ENCODE peak calls at places on chromosomes 13 and 19, in ten cellular contexts. P is mesendoderm; G is psoas muscle; D is naive thymus-derived CD4-positive, alpha-beta T cell; O is uterus; X is lung; M is neuronal stem cell; Q is left ventricle myocardium inferior; T is trophoblast cell; K is vagina. U is an unnamed sample.

GRCh38 chr19:15195381-15195964 is 5.3 kb downstream of the NOTCH3 start:
- DNase-seq in P (peak; percentile 82), G (peak; percentile 77), D (no peak), O (peak; percentile 53), X (peak; percentile 74), M (peak; percentile 78), Q (peak; percentile 39), T (peak; percentile 69), K (no peak), U (peak; percentile 88)

GRCh38 chr19:29596885-29597525 is 9.1 kb upstream of the POP4 start:
- DNase-seq in P (peak; percentile 32), G (no peak), D (no peak), O (no peak), X (no peak), M (peak; percentile 20), Q (no peak), T (no peak), K (no peak), U (no peak)

GRCh38 chr13:22837980-22838615 is 342.7 kb upstream of the SGCG start:
- DNase-seq in P (no peak), G (no peak), D (no peak), O (no peak), X (no peak), M (no peak), Q (no peak), T (no peak), K (no peak), U (no peak)

GRCh38 chr13:24684600-24684998 is 4.4 kb downstream of the ATP12A start:
- DNase-seq in P (no peak), G (no peak), D (no peak), O (no peak), X (no peak), M (no peak), Q (no peak), T (no peak), K (no peak), U (no peak)

GRCh38 chr13:32001392-32001768 is 30.2 kb upstream of the FRY start:
- DNase-seq in P (peak; percentile 74), G (no peak), D (no peak), O (no peak), X (no peak), M (peak; percentile 24), Q (peak; percentile 51), T (peak; percentile 53), K (no peak), U (no peak)

GRCh38 chr13:96982672-96983071 is 11.6 kb downstream of the OXGR1 start:
- DNase-seq in P (no peak), G (no peak), D (no peak), O (no peak), X (no peak), M (no peak), Q (no peak), T (no peak), K (no peak), U (no peak)

GRCh38 chr19:12834418-12834943 is at the start of gene RTBDN:
- DNase-seq in P (peak; percentile 56), G (peak; percentile 12), D (no peak), O (no peak), X (no peak), M (no peak), Q (no peak), T (no peak), K (no peak), U (no peak)

GRCh38 chr19:52216401-52216800 is 26.5 kb downstream of the PPP2R1A start:
- DNase-seq in P (no peak), G (no peak), D (no peak), O (no peak), X (no peak), M (no peak), Q (no peak), T (no peak), K (no peak), U (no peak)

DNA sequence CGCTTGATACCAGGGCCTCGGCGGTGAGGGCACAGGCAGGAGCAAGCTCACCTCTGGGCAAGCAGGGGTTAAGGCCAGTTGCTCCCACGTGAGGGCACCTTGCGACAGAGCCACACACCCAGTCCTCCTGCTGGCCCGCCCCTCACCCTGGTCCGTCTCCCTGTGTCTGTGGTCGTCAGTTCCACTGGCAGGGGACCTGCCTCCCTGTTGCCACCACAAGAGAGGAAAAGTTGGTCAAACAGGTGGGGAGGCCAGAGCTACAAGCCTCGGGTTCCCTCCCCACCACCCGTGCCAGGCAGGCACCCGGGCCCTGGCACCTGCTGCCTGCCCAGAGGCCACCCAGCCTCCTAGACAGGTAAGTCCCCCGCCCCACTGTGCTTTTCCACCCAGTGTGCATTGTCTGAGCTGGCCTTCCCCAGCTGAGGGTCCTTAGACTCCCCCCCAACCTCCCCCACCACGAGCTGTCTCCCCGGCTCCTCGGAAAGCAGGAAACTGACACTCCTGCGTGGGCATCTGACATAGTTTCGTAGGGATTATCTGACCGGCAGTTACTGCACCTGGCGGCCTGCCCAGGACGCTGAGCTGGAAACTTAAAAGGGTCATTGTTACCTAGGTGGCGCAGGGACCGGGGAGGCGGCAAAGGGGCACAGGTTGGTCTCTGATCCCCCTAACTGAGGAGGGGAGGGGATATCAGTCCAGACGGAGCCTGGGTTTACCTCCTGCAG is at the start of gene TJP3:
- DNase-seq in P (no peak), G (peak; percentile 67), D (no peak), O (no peak), X (peak; percentile 80), M (no peak), Q (no peak), T (no peak), K (no peak), U (no peak)
- H3K27ac ChIP-seq in P (no peak within 1 kb of the TSS), G (no peak within 1 kb of the TSS), D (no peak within 1 kb of the TSS), O (no peak within 1 kb of the TSS), X (peak within 1 kb of the TSS; percentile 79), M (no peak within 1 kb of the TSS), Q (no peak within 1 kb of the TSS), T (no peak within 1 kb of the TSS), K (no peak within 1 kb of the TSS), U (no peak within 1 kb of the TSS)

DNA sequence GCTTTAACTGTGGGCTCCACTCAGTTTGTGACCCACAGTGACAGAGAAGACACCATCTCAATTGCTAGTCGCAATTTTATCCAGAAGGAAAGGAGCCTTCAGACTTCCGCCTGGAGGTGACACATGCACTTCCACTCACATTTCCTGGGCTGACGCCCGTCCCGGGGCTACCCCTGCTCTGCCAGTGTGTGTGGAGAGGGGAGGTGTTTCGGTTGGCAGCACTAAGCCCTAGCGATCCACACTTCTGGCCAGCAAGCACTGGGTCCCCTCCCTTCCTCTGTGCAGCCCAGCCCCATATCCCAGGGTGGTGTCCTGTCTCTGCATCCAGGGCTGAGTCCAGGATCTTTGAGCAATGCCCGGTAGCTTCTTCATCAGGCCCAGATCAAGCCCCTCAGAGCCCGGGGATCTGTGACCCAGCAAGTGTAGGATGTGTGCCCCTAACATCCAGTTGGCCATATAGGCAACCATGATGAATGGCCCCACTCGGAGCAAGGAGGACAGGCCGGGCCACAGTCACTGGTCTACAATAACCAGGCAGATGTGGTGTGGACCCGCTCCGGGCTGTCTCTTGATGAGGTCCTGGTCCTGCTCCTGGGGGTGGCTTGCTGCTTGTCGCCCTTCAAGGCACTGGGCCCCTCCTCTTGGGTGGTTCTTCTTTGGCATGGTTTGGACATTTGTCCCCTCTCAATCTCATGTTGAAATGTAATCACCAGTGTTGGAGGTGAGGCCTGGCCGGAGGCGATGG is 141.9 kb upstream of the SPACA7 start:
- DNase-seq in P (no peak), G (no peak), D (no peak), O (no peak), X (no peak), M (no peak), Q (no peak), T (no peak), K (no peak), U (peak; percentile 38)
- H3K27ac ChIP-seq in P (no peak overlapping the region), G (no peak overlapping the region), D (no peak overlapping the region), O (no peak overlapping the region), X (no peak overlapping the region), M (no peak overlapping the region), Q (no peak overlapping the region), T (no peak overlapping the region), K (no peak overlapping the region), U (no peak overlapping the region)

GRCh38 chr13:30739646-30740642 is 4.6 kb downstream of the ALOX5AP start:
- DNase-seq in P (peak; percentile 83), G (no peak), D (no peak), O (no peak), X (no peak), M (no peak), Q (no peak), T (no peak), K (no peak), U (no peak)

GRCh38 chr13:30736921-30737320 is 1.6 kb downstream of the ALOX5AP start:
- DNase-seq in P (no peak), G (no peak), D (no peak), O (no peak), X (no peak), M (no peak), Q (no peak), T (no peak), K (no peak), U (no peak)

GRCh38 chr13:30738946-30739528 is 3.7 kb downstream of the ALOX5AP start:
- DNase-seq in P (no peak), G (no peak), D (no peak), O (no peak), X (no peak), M (no peak), Q (no peak), T (no peak), K (no peak), U (no peak)

GRCh38 chr13:30737511-30738342 is 2.4 kb downstream of the ALOX5AP start:
- DNase-seq in P (no peak), G (no peak), D (no peak), O (no peak), X (no peak), M (no peak), Q (no peak), T (no peak), K (no peak), U (peak; percentile 58)

DNA sequence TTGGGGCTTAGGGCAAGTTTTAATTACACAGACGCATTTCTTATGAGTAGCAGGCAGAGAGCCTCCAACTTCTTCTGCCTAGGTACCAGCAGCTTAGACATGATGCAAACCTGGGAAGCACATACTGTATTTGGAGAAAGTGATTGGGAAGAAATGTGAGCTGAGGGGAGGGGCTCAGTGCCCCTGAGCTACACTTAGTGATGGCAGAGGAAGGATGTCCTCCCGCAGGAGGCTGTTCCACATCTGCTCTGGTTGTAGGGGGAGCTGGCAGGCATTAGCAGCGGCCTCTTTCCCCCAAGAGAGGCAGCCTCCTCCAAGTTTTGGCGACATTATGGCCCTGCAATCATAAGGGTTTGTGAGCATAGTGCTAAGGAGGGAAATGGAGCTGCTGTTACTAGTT is 3.2 kb downstream of the ALOX5AP start:
- DNase-seq in P (no peak), G (no peak), D (no peak), O (no peak), X (no peak), M (no peak), Q (no peak), T (peak; percentile 48), K (no peak), U (no peak)
- H3K27ac ChIP-seq in P (no peak overlapping the region), G (no peak overlapping the region), D (no peak overlapping the region), O (no peak overlapping the region), X (peak overlapping the region; percentile 23), M (no peak overlapping the region), Q (no peak overlapping the region), T (no peak overlapping the region), K (no peak overlapping the region), U (no peak overlapping the region)

DNA sequence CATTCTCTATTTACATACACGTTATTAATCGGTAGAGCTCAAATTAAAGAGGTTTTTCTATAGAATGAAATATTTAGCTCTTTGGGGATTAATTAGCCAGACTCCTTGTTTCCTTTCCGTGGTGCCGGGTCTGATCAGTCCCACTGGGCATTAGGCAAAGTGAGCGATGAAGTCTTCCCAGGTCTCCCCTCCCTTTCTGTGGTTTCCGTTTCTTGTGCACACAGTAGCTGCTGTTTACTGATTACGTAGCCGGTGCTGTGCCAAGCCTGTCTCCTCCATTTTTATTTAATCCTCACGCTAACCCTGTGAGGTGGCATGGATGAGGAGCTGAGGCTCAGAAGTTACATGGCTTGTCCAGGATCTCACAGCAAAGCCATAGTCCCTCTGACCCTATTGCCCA is 9.0 kb downstream of the SLC25A15 start:
- DNase-seq in P (no peak), G (no peak), D (no peak), O (no peak), X (no peak), M (no peak), Q (no peak), T (no peak), K (peak; percentile 70), U (no peak)
- H3K27ac ChIP-seq in P (no peak overlapping the region), G (no peak overlapping the region), D (peak overlapping the region; percentile 59), O (no peak overlapping the region), X (peak overlapping the region; percentile 59), M (no peak overlapping the region), Q (no peak overlapping the region), T (no peak overlapping the region), K (no peak overlapping the region), U (no peak overlapping the region)

U was measured in aorta.